ENCODE peak calls at places on chromosome 5, in four cellular contexts. M is mesendoderm, U is IMR-90, Y is H9. O is an unnamed sample.

GRCh38 chr5:40619406-40619805 is 60.3 kb upstream of the PTGER4 start:
- DNase-seq in M (no peak), U (no peak), Y (no peak), O (no peak)

GRCh38 chr5:98769256-98770157 is 4.0 kb upstream of the RGMB start:
- DNase-seq in M (peak), U (peak), Y (peak), O (peak)

GRCh38 chr5:5615569-5615968 is 193.1 kb downstream of the ICE1 start:
- DNase-seq in M (no peak), U (no peak), Y (no peak), O (no peak)

GRCh38 chr5:136242136-136242535 is 49.2 kb upstream of the SMIM32 start:
- DNase-seq in M (no peak), U (no peak), Y (no peak), O (no peak)

GRCh38 chr5:125269926-125270325 is 523.5 kb upstream of the ZNF608 start:
- DNase-seq in M (peak), U (no peak), Y (no peak), O (no peak)

GRCh38 chr5:169218862-169219261 is 82.1 kb downstream of the SLIT3 start:
- DNase-seq in M (peak), U (no peak), Y (no peak), O (no peak)

GRCh38 chr5:134626369-134627014 is 6.1 kb downstream of the SAR1B start:
- DNase-seq in M (no peak), U (peak), Y (no peak), O (no peak)

GRCh38 chr5:167899490-167899889 is 392.0 kb upstream of the WWC1 start:
- DNase-seq in M (no peak), U (peak), Y (no peak), O (no peak)

GRCh38 chr5:113214026-113214425 is 220.8 kb downstream of the TSSK1B start:
- DNase-seq in M (no peak), U (no peak), Y (no peak), O (no peak)

GRCh38 chr5:169126376-169127043 is 174.4 kb downstream of the SLIT3 start:
- DNase-seq in M (no peak), U (no peak), Y (no peak), O (no peak)

GRCh38 chr5:176409765-176410164 is 6.6 kb downstream of the CLTB start:
- DNase-seq in M (no peak), U (no peak), Y (no peak), O (no peak)

GRCh38 chr5:6766558-6767191 is 53.4 kb downstream of the TENT4A start:
- DNase-seq in M (peak), U (peak), Y (no peak), O (no peak)

GRCh38 chr5:124740991-124741583 is 5.4 kb downstream of the ZNF608 start:
- DNase-seq in M (no peak), U (no peak), Y (no peak), O (no peak)

GRCh38 chr5:59874675-59875074 is 18.9 kb downstream of the PDE4D start:
- DNase-seq in M (no peak), U (peak), Y (no peak), O (no peak)

GRCh38 chr5:79464695-79465332 is 49.1 kb downstream of the HOMER1 start:
- DNase-seq in M (peak), U (peak), Y (no peak), O (no peak)

GRCh38 chr5:162187371-162187770 is 119.8 kb downstream of the GABRG2 start:
- DNase-seq in M (no peak), U (no peak), Y (no peak), O (no peak)

GRCh38 chr5:177545487-177546261 is 8.7 kb downstream of the FAM193B start:
- DNase-seq in M (no peak), U (peak), Y (no peak), O (no peak)

GRCh38 chr5:446864-447263 is 3.9 kb downstream of the EXOC3 start:
- DNase-seq in M (peak), U (peak), Y (peak), O (no peak)

GRCh38 chr5:38547257-38547656 is 9.2 kb downstream of the LIFR start:
- DNase-seq in M (no peak), U (peak), Y (no peak), O (no peak)

GRCh38 chr5:147286296-147286695 is 51.5 kb downstream of the STK32A start:
- DNase-seq in M (no peak), U (no peak), Y (no peak), O (no peak)

GRCh38 chr5:170572453-170572852 is 68.6 kb downstream of the KCNIP1 start:
- DNase-seq in M (no peak), U (no peak), Y (no peak), O (no peak)

GRCh38 chr5:145791866-145792265 is 43.3 kb downstream of the PRELID2 start:
- DNase-seq in M (peak), U (no peak), Y (peak), O (no peak)

GRCh38 chr5:145484195-145484594 is 350.9 kb downstream of the PRELID2 start:
- DNase-seq in M (no peak), U (peak), Y (no peak), O (no peak)

GRCh38 chr5:139640432-139641115 is 7.6 kb upstream of the CXXC5 start:
- DNase-seq in M (no peak), U (no peak), Y (peak), O (no peak)
- H4K5ac ChIP-seq in M (no peak), U (no peak), Y (no peak), O (no peak)

GRCh38 chr5:179166886-179167841 is 107.0 kb downstream of the ZNF354C start:
- DNase-seq in M (peak), U (peak), Y (peak), O (peak)

GRCh38 chr5:179167871-179168451 is 107.8 kb downstream of the ZNF354C start:
- DNase-seq in M (no peak), U (no peak), Y (peak), O (peak)

GRCh38 chr5:179170606-179171005 is 110.4 kb downstream of the ZNF354C start:
- DNase-seq in M (no peak), U (no peak), Y (no peak), O (no peak)

GRCh38 chr5:179166171-179166885 is 106.2 kb downstream of the ZNF354C start:
- DNase-seq in M (no peak), U (no peak), Y (no peak), O (no peak)

GRCh38 chr5:179168636-179169035 is 108.5 kb downstream of the ZNF354C start:
- DNase-seq in M (no peak), U (no peak), Y (no peak), O (no peak)
- H4K5ac ChIP-seq in M (no peak), U (no peak), Y (no peak), O (no peak)

GRCh38 chr5:1950708-1951103 is 68.0 kb upstream of the IRX4 start:
- DNase-seq in M (no peak), U (no peak), Y (no peak), O (no peak)
- H4K5ac ChIP-seq in M (no peak), U (no peak), Y (no peak), O (no peak)

DNA sequence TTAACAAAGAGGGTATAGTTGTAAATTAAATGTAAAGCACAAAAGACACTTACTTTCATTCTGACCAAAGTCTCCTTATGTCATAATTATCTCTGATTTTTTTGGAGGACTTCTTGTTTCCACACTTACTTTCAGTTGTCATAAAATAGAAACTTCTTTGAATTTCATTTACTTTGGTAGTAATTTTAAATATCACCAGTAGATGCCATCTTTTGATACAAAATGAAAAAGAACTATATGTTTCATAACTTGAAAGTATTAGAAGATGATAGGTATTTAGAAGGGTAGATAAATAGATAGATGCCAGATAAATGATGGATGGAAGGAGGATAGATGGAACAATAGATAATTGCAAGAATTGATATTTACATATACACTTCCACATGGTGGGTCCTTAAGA is 1865.3 kb upstream of the CDH9 start:
- DNase-seq in M (no peak), U (no peak), Y (no peak), O (no peak)
- H4K5ac ChIP-seq in M (no peak), U (no peak), Y (no peak), O (no peak)

GRCh38 chr5:141359790-141360426 is at the start of gene PCDHGB2:
- DNase-seq in M (peak), U (peak), Y (peak), O (no peak)
- H4K5ac ChIP-seq in M (no peak), U (peak), Y (no peak), O (no peak)

GRCh38 chr5:26323794-26324193 is 714.6 kb downstream of the CDH9 start:
- DNase-seq in M (no peak), U (no peak), Y (no peak), O (no peak)

GRCh38 chr5:26329562-26330189 is 708.7 kb downstream of the CDH9 start:
- DNase-seq in M (peak), U (no peak), Y (no peak), O (no peak)

GRCh38 chr5:26321278-26321677 is 717.1 kb downstream of the CDH9 start:
- DNase-seq in M (no peak), U (no peak), Y (no peak), O (no peak)

DNA sequence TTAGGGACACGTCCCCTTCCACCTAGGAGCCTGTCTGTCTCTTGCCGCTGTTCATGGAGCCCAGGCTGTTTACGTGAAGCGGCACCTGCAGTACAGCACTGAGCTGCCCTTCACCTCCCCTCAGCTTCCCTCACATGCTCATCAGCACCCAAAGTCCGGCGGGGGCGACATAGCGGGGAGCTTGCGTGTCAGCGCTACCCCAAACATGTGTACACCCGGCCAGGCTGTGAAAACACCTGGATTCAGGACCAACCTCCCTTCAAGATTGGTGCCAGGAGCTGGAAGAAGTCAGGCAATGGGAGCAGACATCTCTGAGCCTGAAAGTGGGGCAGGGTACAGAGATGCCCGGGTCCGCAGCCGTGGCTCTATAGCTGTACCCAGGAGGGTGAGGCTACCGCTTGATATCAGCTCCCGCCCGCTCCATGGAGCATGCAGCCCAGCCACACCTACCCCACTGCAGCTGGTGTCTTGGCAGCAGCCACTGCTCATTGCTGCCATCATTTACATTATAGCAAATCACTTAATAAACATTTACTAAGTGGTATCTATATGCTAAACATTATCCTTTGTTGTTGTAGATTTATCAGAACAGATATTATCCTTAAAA is 712.1 kb downstream of the CDH9 start:
- DNase-seq in M (no peak), U (no peak), Y (no peak), O (no peak)
- H4K5ac ChIP-seq in M (no peak), U (no peak), Y (no peak), O (no peak)

GRCh38 chr5:159220206-159220605 is 10.9 kb upstream of the RNF145 start:
- DNase-seq in M (no peak), U (peak), Y (no peak), O (no peak)

GRCh38 chr5:159224471-159224870 is 15.1 kb upstream of the RNF145 start:
- DNase-seq in M (no peak), U (no peak), Y (no peak), O (no peak)

GRCh38 chr5:159227452-159227851 is 18.1 kb upstream of the RNF145 start:
- DNase-seq in M (no peak), U (no peak), Y (no peak), O (no peak)

GRCh38 chr5:159226451-159226850 is 17.1 kb upstream of the RNF145 start:
- DNase-seq in M (no peak), U (no peak), Y (no peak), O (no peak)

GRCh38 chr5:159223469-159223868 is 14.1 kb upstream of the RNF145 start:
- DNase-seq in M (no peak), U (no peak), Y (no peak), O (no peak)
- H4K5ac ChIP-seq in M (no peak), U (no peak), Y (no peak), O (no peak)

DNA sequence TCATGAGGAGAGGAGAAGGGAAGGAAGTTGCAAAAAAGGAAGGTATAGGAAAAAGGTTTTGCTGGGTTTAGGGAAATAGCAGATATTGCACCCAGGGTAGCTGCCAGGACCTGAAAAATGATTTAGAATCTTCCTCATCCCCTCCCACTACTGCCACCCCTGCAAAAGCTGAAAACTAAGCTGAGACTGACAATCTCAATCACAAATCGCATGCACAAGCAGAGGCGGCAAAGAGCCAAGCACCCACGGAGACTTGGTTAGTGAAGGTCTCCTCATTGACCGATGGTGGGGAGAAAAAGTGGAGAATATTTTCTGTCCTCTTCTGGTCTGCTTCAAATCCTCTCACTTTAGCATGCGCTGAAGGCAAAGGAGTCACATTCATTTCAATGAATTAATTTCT is 39.1 kb upstream of the PAM start:
- DNase-seq in M (no peak), U (no peak), Y (no peak), O (no peak)
- H4K5ac ChIP-seq in M (no peak), U (peak), Y (no peak), O (no peak)

O was measured in H1.